ENCODE peak calls at places on chromosome 20, in ten cellular contexts. Z is pancreas, Y is ovary, U is kidney, I is lung, S is SK-N-SH, D is colonic mucosa, Q is IMR-90, F is tibial artery, H is prostate gland. R is an unnamed sample.

GRCh38 chr20:32004963-32005362 is 5.3 kb upstream of the CCM2L start:
- DNase-seq in Z (no peak), Y (no peak), U (no peak), I (no peak), S (no peak), D (no peak), Q (peak; percentile 36), F (no peak), H (no peak), R (peak; percentile 25)

GRCh38 chr20:62809530-62810428 is 5.1 kb downstream of the OGFR start:
- DNase-seq in Z (no peak), Y (no peak), U (no peak), I (no peak), S (no peak), D (no peak), Q (no peak), F (no peak), H (no peak), R (no peak)

GRCh38 chr20:43938932-43939761 is 24.5 kb downstream of the TOX2 start:
- DNase-seq in Z (peak; percentile 39), Y (no peak), U (no peak), I (peak; percentile 85), S (no peak), D (peak; percentile 59), Q (peak; percentile 100), F (peak; percentile 82), H (peak; percentile 42), R (peak; percentile 100)

GRCh38 chr20:11777861-11778570 is 139.7 kb upstream of the BTBD3 start:
- DNase-seq in Z (no peak), Y (no peak), U (no peak), I (no peak), S (peak; percentile 17), D (no peak), Q (peak; percentile 40), F (no peak), H (no peak), R (peak; percentile 80)

GRCh38 chr20:61289166-61289565 is 37.1 kb downstream of the CDH4 start:
- DNase-seq in Z (no peak), Y (no peak), U (no peak), I (no peak), S (no peak), D (no peak), Q (no peak), F (no peak), H (no peak), R (no peak)

GRCh38 chr20:3825526-3825925 is 5.2 kb downstream of the AP5S1 start:
- DNase-seq in Z (no peak), Y (no peak), U (peak; percentile 31), I (no peak), S (no peak), D (no peak), Q (no peak), F (no peak), H (no peak), R (no peak)

GRCh38 chr20:12911372-12911771 is 97.4 kb upstream of the SPTLC3 start:
- DNase-seq in Z (no peak), Y (no peak), U (no peak), I (no peak), S (no peak), D (no peak), Q (no peak), F (no peak), H (no peak), R (no peak)

GRCh38 chr20:6916938-6917337 is 149.5 kb downstream of the BMP2 start:
- DNase-seq in Z (no peak), Y (no peak), U (no peak), I (no peak), S (no peak), D (no peak), Q (no peak), F (no peak), H (no peak), R (no peak)

DNA sequence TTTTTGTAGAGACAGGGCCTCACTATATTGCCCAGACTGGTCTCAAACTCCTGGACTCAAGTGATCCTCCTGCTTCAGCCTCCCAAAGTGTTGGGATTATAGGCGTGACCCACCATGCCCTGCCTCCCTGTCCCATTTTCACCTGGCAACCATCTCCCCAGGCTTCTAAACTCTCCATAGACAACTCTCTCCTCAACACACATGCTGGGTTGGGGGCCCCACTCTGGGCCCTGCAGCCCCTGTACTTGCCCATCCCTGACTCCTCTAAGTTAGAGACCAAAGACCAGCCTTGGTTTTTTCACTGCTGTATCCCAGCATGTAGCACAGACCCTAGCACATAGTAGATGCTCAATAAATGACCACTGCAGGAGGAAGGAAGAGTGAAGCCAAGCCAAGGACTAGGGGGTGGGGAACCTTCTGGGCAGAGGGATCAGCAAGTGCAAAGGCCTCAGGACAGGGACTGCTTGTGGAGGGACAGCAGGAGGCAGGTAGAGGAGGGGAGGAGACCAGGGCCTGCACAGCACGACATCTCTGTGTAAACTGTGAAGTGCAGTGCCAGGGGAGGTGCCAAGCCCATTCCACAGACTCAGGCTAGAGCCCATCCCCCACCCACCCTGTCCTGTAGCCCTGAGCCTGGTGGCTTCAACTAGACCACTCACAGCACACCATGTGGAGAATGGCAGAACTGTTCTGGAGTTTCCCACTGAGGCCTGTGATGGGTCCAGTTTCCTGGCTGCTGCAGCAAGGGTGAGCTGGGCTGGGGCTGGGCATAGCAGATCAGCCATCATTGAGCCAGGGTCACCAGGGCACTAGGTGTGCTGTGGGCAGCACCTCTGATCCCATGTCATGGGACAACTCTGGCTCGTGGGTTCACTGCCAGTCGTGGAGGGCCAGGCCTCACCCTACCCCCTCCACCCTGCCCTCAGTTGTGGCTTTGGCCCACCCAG is 3.4 kb upstream of the SRC start:
- DNase-seq in Z (no peak), Y (no peak), U (no peak), I (no peak), S (no peak), D (no peak), Q (no peak), F (no peak), H (no peak), R (no peak)
- TF ChIP-seq CTCF in Z (no peak), Y (no peak), U (no peak), I (no peak), S (peak; percentile 23), D (no peak), Q (peak; percentile 22), F (no peak), H (no peak), R (peak; percentile 21)

GRCh38 chr20:1391640-1392442 is 1.0 kb downstream of the FKBP1A start:
- DNase-seq in Z (no peak), Y (no peak), U (no peak), I (no peak), S (peak; percentile 38), D (peak; percentile 43), Q (peak; percentile 43), F (no peak), H (no peak), R (no peak)

GRCh38 chr20:1390552-1391403 is 2.1 kb downstream of the FKBP1A start:
- DNase-seq in Z (no peak), Y (no peak), U (no peak), I (no peak), S (no peak), D (peak; percentile 16), Q (no peak), F (no peak), H (no peak), R (no peak)

GRCh38 chr20:1388253-1388652 is 4.6 kb downstream of the FKBP1A start:
- DNase-seq in Z (no peak), Y (no peak), U (no peak), I (no peak), S (no peak), D (no peak), Q (no peak), F (no peak), H (no peak), R (no peak)

GRCh38 chr20:1388706-1389483 is 4.0 kb downstream of the FKBP1A start:
- DNase-seq in Z (no peak), Y (no peak), U (no peak), I (no peak), S (no peak), D (no peak), Q (no peak), F (no peak), H (no peak), R (peak; percentile 47)

GRCh38 chr20:1389703-1390385 is 3.0 kb downstream of the FKBP1A start:
- DNase-seq in Z (no peak), Y (no peak), U (no peak), I (peak; percentile 60), S (no peak), D (peak; percentile 18), Q (no peak), F (no peak), H (no peak), R (no peak)
- H3K4me3 ChIP-seq in Z (no peak overlapping the region), Y (no peak overlapping the region), U (peak overlapping the region; percentile 11), I (peak overlapping the region; percentile 20), S (no peak overlapping the region), D (no peak overlapping the region), Q (no peak overlapping the region), F (no peak overlapping the region), H (peak overlapping the region; percentile 96), R (no peak overlapping the region)

GRCh38 chr20:48329676-48330644 is 497.8 kb downstream of the PREX1 start:
- DNase-seq in Z (no peak), Y (no peak), U (no peak), I (no peak), S (peak; percentile 78), D (no peak), Q (peak; percentile 51), F (no peak), H (no peak), R (no peak)
- TF ChIP-seq CTCF in Z (peak; percentile 7), Y (no peak), U (peak; percentile 5), I (no peak), S (peak; percentile 50), D (no peak), Q (no peak), F (no peak), H (peak; percentile 9), R (no peak)

GRCh38 chr20:38723069-38723981 is 961 bp upstream of the SLC32A1 start:
- DNase-seq in Z (no peak), Y (no peak), U (no peak), I (no peak), S (peak; percentile 55), D (no peak), Q (no peak), F (no peak), H (no peak), R (peak; percentile 20)
- H3K4me3 ChIP-seq in Z (no peak overlapping the region), Y (no peak overlapping the region), U (no peak overlapping the region), I (no peak overlapping the region), S (no peak overlapping the region), D (no peak overlapping the region), Q (no peak overlapping the region), F (no peak overlapping the region), H (no peak overlapping the region), R (no peak overlapping the region)

DNA sequence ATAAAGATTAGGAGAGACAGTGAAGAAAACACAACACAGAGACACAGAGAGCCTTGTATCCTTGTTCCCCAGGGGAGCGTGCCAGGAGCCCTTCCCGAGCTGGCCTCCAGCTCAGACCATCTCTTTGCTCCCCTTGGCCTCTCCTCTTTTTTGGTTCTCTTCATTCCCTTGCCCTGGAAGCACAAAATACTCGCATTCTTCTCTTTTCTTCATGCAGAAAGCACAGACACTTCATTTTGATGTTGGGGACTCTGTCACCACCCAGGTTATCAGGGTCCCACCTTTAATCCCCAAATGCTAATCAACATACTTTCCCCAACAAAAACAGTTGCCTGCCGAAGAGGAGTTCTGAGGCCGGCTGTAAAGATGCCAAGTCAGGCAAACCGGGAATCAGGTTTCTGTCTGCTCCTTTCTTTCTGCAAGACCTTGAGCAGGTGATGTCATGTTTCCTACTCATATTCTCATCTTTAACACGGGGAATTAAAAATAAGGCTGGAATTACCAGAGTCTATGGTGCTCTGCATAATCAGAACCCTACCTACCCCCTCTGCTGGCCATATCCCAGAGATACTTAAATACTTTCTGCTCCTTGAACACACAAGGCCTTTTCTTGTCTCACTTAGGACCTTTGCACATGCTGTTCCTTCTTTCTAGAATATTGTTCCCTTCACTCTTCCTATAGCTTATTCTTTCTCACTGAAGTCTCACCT is 21.7 kb downstream of the TGM6 start:
- DNase-seq in Z (no peak), Y (no peak), U (no peak), I (no peak), S (peak; percentile 48), D (no peak), Q (peak; percentile 51), F (no peak), H (no peak), R (peak; percentile 71)
- TF ChIP-seq CTCF in Z (no peak), Y (no peak), U (no peak), I (no peak), S (peak; percentile 51), D (no peak), Q (peak; percentile 44), F (no peak), H (no peak), R (peak; percentile 65)